ENCODE peak calls at places on chromosomes 2 and 18, in five cellular contexts. R is NT2/D1; E is prostate gland; J is CD4-positive, alpha-beta T cell; Y is NCI-H1092. F is an unnamed sample.

GRCh38 chr18:79754022-79754761 is 43.5 kb upstream of the KCNG2 start:
- DNase-seq in Y (no peak), J (no peak), R (no peak), E (no peak), F (no peak)

GRCh38 chr2:150587547-150588209 is 100.2 kb upstream of the RND3 start:
- DNase-seq in Y (no peak), J (no peak), R (no peak), E (peak), F (no peak)

GRCh38 chr18:79610461-79611039 is 69.1 kb upstream of the CTDP1 start:
- DNase-seq in R (no peak), Y (no peak), E (no peak), J (no peak), F (no peak)

GRCh38 chr2:164589522-164589921 is 31.8 kb downstream of the GRB14 start:
- DNase-seq in Y (no peak), E (no peak), J (no peak), R (no peak), F (no peak)

GRCh38 chr2:229130522-229130921 is 140.6 kb downstream of the PID1 start:
- DNase-seq in E (no peak), J (no peak), R (no peak), Y (no peak), F (no peak)

GRCh38 chr2:108853421-108853820 is 66.8 kb downstream of the CCDC138 start:
- DNase-seq in Y (no peak), R (no peak), E (no peak), J (no peak), F (no peak)

GRCh38 chr2:217193431-217194075 is 333.7 kb upstream of the TNP1 start:
- DNase-seq in Y (no peak), R (no peak), J (no peak), E (no peak), F (no peak)

GRCh38 chr2:42754776-42755140 is 9.2 kb downstream of the OXER1 start:
- DNase-seq in E (no peak), R (no peak), Y (no peak), J (no peak), F (no peak)

GRCh38 chr2:67625671-67626070 is 228.5 kb downstream of the ETAA1 start:
- DNase-seq in R (no peak), Y (no peak), E (no peak), J (no peak), F (no peak)

GRCh38 chr2:23312996-23313606 is 71.9 kb upstream of the KLHL29 start:
- DNase-seq in Y (no peak), R (peak), E (no peak), J (no peak), F (no peak)

GRCh38 chr18:35127201-35127600 is 86.0 kb downstream of the MAPRE2 start:
- DNase-seq in Y (no peak), R (no peak), E (no peak), J (no peak), F (no peak)

GRCh38 chr2:111102216-111102615 is 18.5 kb upstream of the BCL2L11 start:
- DNase-seq in J (no peak), E (no peak), R (no peak), Y (no peak), F (no peak)

GRCh38 chr2:74414913-74415761 is 6.3 kb downstream of the C2orf81 start:
- DNase-seq in R (no peak), Y (no peak), E (peak), J (no peak), F (no peak)

GRCh38 chr2:101396352-101396717 is 9.0 kb upstream of the CREG2 start:
- DNase-seq in J (no peak), Y (no peak), E (no peak), R (no peak), F (no peak)

GRCh38 chr2:197108758-197109157 is 182.3 kb upstream of the PGAP1 start:
- DNase-seq in J (no peak), Y (no peak), E (peak), R (no peak), F (no peak)

GRCh38 chr2:112947374-112947773 is 30.4 kb upstream of the IL36G start:
- DNase-seq in J (no peak), Y (no peak), E (no peak), R (no peak), F (no peak)

GRCh38 chr18:46688853-46689525 is 32.0 kb upstream of the LOXHD1 start:
- DNase-seq in E (no peak), J (no peak), R (no peak), Y (no peak), F (no peak)

GRCh38 chr2:205358351-205358815 is 323.9 kb upstream of the NRP2 start:
- DNase-seq in Y (no peak), R (peak), J (no peak), E (no peak), F (no peak)

F was measured in lung.